ENCODE peak calls at places on chromosomes 11 and 22, in five cellular contexts. S is bronchial epithelial cell, C is spleen, R is body of pancreas, L is prostate gland. T is an unnamed sample.

GRCh38 chr22:50627914-50628542 is at the start of gene ARSA:
- DNase-seq in S (peak; percentile 60), L (peak; percentile 81), R (peak; percentile 89), C (peak; percentile 96), T (peak; percentile 86)

GRCh38 chr22:44438056-44438455 is 60.0 kb downstream of the RTL6 start:
- DNase-seq in C (no peak), L (no peak), R (no peak), S (no peak), T (peak; percentile 31)

GRCh38 chr22:23565942-23566715 is 14.0 kb downstream of the IGLL1 start:
- DNase-seq in L (no peak), R (peak; percentile 10), C (peak; percentile 74), S (no peak), T (no peak)

GRCh38 chr11:765802-766091 is 11.5 kb downstream of the GATD1 start:
- DNase-seq in S (no peak), R (no peak), L (no peak), C (no peak), T (no peak)

GRCh38 chr11:75313457-75314272 is 37.8 kb downstream of the ARRB1 start:
- DNase-seq in C (no peak), R (no peak), L (no peak), S (peak; percentile 44), T (no peak)

GRCh38 chr11:2930705-2931415 is 1.6 kb upstream of the PHLDA2 start:
- DNase-seq in R (peak; percentile 89), L (peak; percentile 86), S (peak; percentile 80), C (peak; percentile 89), T (peak; percentile 80)

GRCh38 chr11:108345767-108346166 is 121.6 kb downstream of the C11orf65 start:
- DNase-seq in C (no peak), S (no peak), L (no peak), R (no peak), T (no peak)

GRCh38 chr22:50247748-50248147 is 2.9 kb upstream of the TUBGCP6 start:
- DNase-seq in R (peak; percentile 74), C (no peak), S (peak; percentile 46), L (no peak), T (no peak)

GRCh38 chr11:95924414-95924760 is 480 bp upstream of the MTMR2 start:
- DNase-seq in L (no peak), S (peak; percentile 22), R (no peak), C (no peak), T (no peak)

GRCh38 chr11:119650251-119650650 is 78.7 kb downstream of the NECTIN1 start:
- DNase-seq in C (no peak), S (peak; percentile 64), L (no peak), R (no peak), T (no peak)

GRCh38 chr22:25223269-25223850 is 3.9 kb downstream of the CRYBB2 start:
- DNase-seq in S (no peak), L (no peak), R (no peak), C (no peak), T (no peak)

GRCh38 chr11:58573451-58574104 is 2.1 kb downstream of the LPXN start:
- DNase-seq in L (peak; percentile 50), S (peak; percentile 93), R (peak; percentile 46), C (no peak), T (no peak)

GRCh38 chr11:45383229-45383628 is 97.1 kb upstream of the SYT13 start:
- DNase-seq in C (peak; percentile 32), S (no peak), R (peak; percentile 7), L (no peak), T (no peak)

GRCh38 chr11:86064236-86064803 is 4.6 kb downstream of the PICALM start:
- DNase-seq in R (no peak), S (peak; percentile 74), C (no peak), L (no peak), T (no peak)

GRCh38 chr11:35859311-35859710 is 84.6 kb upstream of the LDLRAD3 start:
- DNase-seq in C (no peak), L (no peak), S (no peak), R (no peak), T (no peak)

GRCh38 chr22:50184004-50184461 is 1.7 kb upstream of the TRABD start:
- DNase-seq in C (peak; percentile 89), S (no peak), L (peak; percentile 80), R (peak; percentile 87), T (peak; percentile 85)

GRCh38 chr11:93741882-93742226 is 382 bp downstream of the C11orf54 start:
- DNase-seq in S (peak; percentile 70), R (peak; percentile 90), L (peak; percentile 47), C (no peak), T (peak; percentile 57)

GRCh38 chr22:42769574-42770447 is 49.1 kb upstream of the A4GALT start:
- DNase-seq in C (peak; percentile 89), L (peak; percentile 61), S (peak; percentile 62), R (peak; percentile 82), T (no peak)

GRCh38 chr11:19208959-19209568 is 7.3 kb upstream of the CSRP3 start:
- DNase-seq in S (no peak), C (no peak), L (no peak), R (no peak), T (no peak)

GRCh38 chr22:25477358-25477757 is 87.1 kb upstream of the GRK3 start:
- DNase-seq in C (no peak), S (no peak), L (no peak), R (no peak), T (no peak)

GRCh38 chr11:12287009-12287373 is 90.4 kb upstream of the PARVA start:
- DNase-seq in L (peak; percentile 3), S (peak; percentile 81), R (no peak), C (no peak), T (no peak)

GRCh38 chr11:14458377-14458776 is 41.2 kb downstream of the COPB1 start:
- DNase-seq in C (no peak), R (no peak), S (no peak), L (no peak), T (no peak)
- H3K36me3 ChIP-seq in C (peaks cover 15% of the 10 kb centered on the region), R (peaks cover 35% of the 10 kb centered on the region), S (peaks cover 7% of the 10 kb centered on the region), L (no peaks in the 10 kb centered on the region), T (peaks cover 18% of the 10 kb centered on the region)

DNA sequence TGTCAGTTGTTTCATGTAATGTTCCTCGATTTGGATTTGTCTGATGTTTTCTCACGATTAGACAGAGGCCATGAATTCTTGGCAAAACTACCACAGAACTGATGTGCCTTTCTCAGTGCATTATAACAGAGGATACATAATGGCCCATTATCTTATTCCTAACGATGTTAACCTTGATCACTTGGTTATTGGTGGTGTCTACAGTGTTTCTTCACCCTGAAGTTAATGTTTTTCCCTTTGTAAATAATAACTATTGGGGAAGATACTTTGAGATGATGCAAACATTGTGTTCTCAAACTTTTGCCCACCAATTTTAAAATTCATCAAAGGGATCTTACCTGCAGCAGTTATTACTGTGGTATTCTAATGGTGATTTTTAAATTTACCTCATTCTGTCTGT is 13.1 kb downstream of the RAB6A start:
- DNase-seq in R (no peak), C (no peak), L (no peak), S (no peak), T (no peak)
- H3K27me3 ChIP-seq in R (no peaks in the 10 kb centered on the region), C (no peaks in the 10 kb centered on the region), L (no peaks in the 10 kb centered on the region), S (no peaks in the 10 kb centered on the region), T (no peaks in the 10 kb centered on the region)

DNA sequence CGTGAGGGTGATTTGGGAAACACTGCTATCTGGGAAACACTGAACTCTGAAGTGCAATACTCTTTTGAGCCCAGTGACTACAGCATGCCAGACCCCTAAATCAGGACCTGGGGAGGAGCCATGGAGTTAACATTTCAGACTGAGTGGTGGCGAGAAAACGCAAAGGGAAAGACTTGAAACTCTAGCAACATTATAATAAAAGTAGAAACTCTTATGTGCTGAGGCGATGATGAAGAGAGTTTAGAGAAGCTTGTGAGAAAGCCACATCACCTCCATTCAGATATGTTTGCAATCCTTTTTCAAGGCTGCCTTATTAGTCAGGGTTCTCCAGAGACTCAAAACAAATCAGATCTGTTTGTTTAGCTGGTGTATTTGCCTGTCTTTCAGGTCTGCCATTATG is 1.9 kb downstream of the FEN1 start:
- DNase-seq in C (no peak), R (no peak), L (no peak), S (no peak), T (no peak)
- H3K36me3 ChIP-seq in C (no peaks in the 10 kb centered on the region), R (peaks cover 10% of the 10 kb centered on the region), L (peaks cover 2% of the 10 kb centered on the region), S (peaks cover 7% of the 10 kb centered on the region), T (no peaks in the 10 kb centered on the region)

DNA sequence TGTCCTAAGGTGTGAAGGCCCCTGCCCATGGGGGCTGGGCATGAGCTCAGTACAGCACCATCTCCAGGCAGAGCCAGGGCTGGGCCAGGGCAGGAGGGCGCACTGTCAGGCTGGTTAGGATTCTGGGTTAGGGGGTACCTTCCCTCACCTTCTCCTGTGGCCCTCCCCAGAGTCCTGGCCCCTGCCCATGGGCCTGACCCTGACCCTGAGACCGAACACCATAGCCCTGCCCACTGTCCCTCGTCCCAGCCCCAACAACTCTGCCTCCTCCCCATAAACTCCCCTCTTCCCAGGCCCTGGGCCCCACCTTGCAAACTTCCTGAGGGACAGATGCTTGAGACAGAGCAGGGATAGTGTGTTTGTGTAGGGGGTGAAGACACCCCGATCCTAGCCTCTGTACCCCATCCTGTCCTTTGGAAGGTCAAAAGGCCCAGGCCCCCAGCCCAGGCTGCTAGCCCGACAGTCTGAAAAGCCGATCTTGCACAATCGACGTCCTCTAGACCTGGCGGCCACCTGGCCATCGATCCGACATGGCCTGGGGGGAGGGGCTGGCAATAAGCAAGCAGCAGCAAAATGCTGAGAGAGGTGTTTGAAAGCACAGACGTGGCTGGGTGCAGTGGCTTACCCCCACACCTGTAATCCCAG is 2.7 kb upstream of the TMPRSS6 start:
- DNase-seq in S (no peak), L (no peak), R (no peak), C (no peak), T (no peak)
- H3K27me3 ChIP-seq in S (peaks cover 3% of the 10 kb centered on the region), L (no peaks in the 10 kb centered on the region), R (no peaks in the 10 kb centered on the region), C (no peaks in the 10 kb centered on the region), T (peaks cover 4% of the 10 kb centered on the region)

GRCh38 chr22:17897411-17897810 is 123.1 kb upstream of the BID start:
- DNase-seq in S (no peak), C (no peak), L (no peak), R (no peak), T (no peak)

GRCh38 chr22:17898375-17898774 is 124.1 kb upstream of the BID start:
- DNase-seq in L (no peak), R (no peak), S (no peak), C (no peak), T (no peak)

GRCh38 chr22:17893900-17894299 is 119.6 kb upstream of the BID start:
- DNase-seq in R (no peak), S (no peak), C (no peak), L (no peak), T (no peak)

GRCh38 chr22:17897864-17898263 is 123.6 kb upstream of the BID start:
- DNase-seq in R (no peak), C (no peak), L (no peak), S (no peak), T (no peak)

DNA sequence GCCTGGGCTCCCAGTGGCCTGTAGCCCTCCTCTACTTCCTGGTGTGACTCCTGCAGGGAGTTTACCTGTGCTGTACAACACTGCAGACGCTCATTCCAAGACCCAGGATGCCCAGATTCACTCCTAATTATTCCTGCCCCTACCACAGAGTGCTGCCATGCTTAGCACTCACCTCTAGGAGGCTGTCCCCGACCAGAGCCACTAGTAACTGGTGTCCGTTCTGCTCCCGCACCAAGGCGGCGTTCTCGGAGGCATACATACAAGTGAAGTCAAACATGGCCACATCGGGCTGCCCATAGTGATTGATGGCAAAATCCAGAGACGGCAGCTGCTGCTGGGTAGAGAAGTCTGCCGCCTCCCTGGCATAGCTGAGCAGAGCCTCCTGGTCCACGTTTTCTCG is 122.3 kb upstream of the BID start:
- DNase-seq in C (no peak), S (no peak), L (peak; percentile 36), R (peak; percentile 59), T (no peak)
- H3K36me3 ChIP-seq in C (no peaks in the 10 kb centered on the region), S (peaks cover 20% of the 10 kb centered on the region), L (no peaks in the 10 kb centered on the region), R (peaks cover 14% of the 10 kb centered on the region), T (no peaks in the 10 kb centered on the region)

T was measured in breast epithelium.